ENCODE peak calls at places on chromosomes 13 and 19, in nine cellular contexts. M, F, T, B, K, Y, N, E and V are unnamed samples.

GRCh38 chr13:57409656-57410055 is 221.9 kb upstream of the PCDH17 start:
- ATAC-seq in T (no peak), Y (no peak), B (no peak), N (no peak), F (no peak), E (no peak), K (no peak), M (no peak), V (no peak)

GRCh38 chr13:112234131-112234875 is 141.9 kb upstream of the SPACA7 start:
- ATAC-seq in Y (no peak), K (no peak), M (no peak), B (no peak), N (no peak), E (no peak), F (no peak), T (no peak), V (no peak)

GRCh38 chr19:18339703-18340102 is 695 bp upstream of the PGPEP1 start:
- ATAC-seq in K (no peak), B (no peak), F (no peak), N (no peak), T (peak), Y (no peak), E (no peak), M (no peak), V (peak)

GRCh38 chr19:574658-575526 is 2.5 kb downstream of the BSG start:
- ATAC-seq in M (no peak), B (no peak), F (no peak), Y (no peak), N (peak), T (peak), E (no peak), K (no peak), V (no peak)

GRCh38 chr19:4691383-4691782 is 21.2 kb upstream of the MYDGF start:
- ATAC-seq in Y (no peak), N (no peak), B (no peak), K (no peak), M (no peak), T (no peak), F (no peak), E (no peak), V (no peak)

GRCh38 chr19:48928164-48929005 is 5.1 kb upstream of the DHDH start:
- ATAC-seq in Y (no peak), E (no peak), M (no peak), K (no peak), T (no peak), N (no peak), F (no peak), B (no peak), V (peak)

GRCh38 chr13:91955546-91956355 is 557.3 kb downstream of the GPC5 start:
- ATAC-seq in T (no peak), K (no peak), B (no peak), Y (no peak), E (no peak), F (no peak), N (no peak), M (peak), V (no peak)

GRCh38 chr19:7618771-7619510 is 10.4 kb downstream of the XAB2 start:
- ATAC-seq in B (no peak), Y (no peak), M (no peak), N (no peak), F (no peak), T (peak), K (no peak), E (no peak), V (peak)

GRCh38 chr19:30799854-30800755 is 427.9 kb downstream of the ZNF536 start:
- ATAC-seq in Y (no peak), M (no peak), K (peak), B (peak), F (no peak), N (no peak), T (peak), E (no peak), V (peak)

GRCh38 chr19:55540619-55541018 is 3.7 kb upstream of the SBK2 start:
- ATAC-seq in B (no peak), N (peak), F (no peak), E (no peak), K (no peak), M (no peak), Y (no peak), T (peak), V (no peak)

GRCh38 chr13:112643759-112644459 is 45.9 kb upstream of the ATP11A start:
- ATAC-seq in F (no peak), M (no peak), T (no peak), E (no peak), B (no peak), Y (no peak), N (no peak), K (no peak), V (no peak)

GRCh38 chr13:34506796-34507195 is 435.3 kb upstream of the NBEA start:
- ATAC-seq in F (no peak), N (no peak), K (no peak), E (no peak), Y (no peak), B (no peak), T (no peak), M (no peak), V (no peak)

GRCh38 chr19:10625003-10625761 is at the start of gene SLC44A2:
- ATAC-seq in M (no peak), K (no peak), F (peak), T (peak), Y (no peak), B (peak), E (peak), N (peak), V (peak)

GRCh38 chr13:98541701-98542203 is 35.2 kb downstream of the STK24 start:
- ATAC-seq in T (no peak), B (peak), N (no peak), Y (peak), K (no peak), M (no peak), E (no peak), F (no peak), V (no peak)

GRCh38 chr13:110341445-110342247 is 34.6 kb downstream of the COL4A2 start:
- ATAC-seq in T (peak), K (no peak), F (no peak), M (peak), Y (no peak), E (no peak), B (peak), N (no peak), V (no peak)

GRCh38 chr19:16874250-16874977 is 14.4 kb upstream of the F2RL3 start:
- ATAC-seq in K (no peak), F (no peak), E (peak), Y (no peak), N (no peak), T (no peak), B (no peak), M (no peak), V (no peak)

GRCh38 chr13:83508905-83509304 is 373.4 kb downstream of the SLITRK1 start:
- ATAC-seq in M (no peak), Y (no peak), F (no peak), K (no peak), T (no peak), E (no peak), B (no peak), N (no peak), V (no peak)

GRCh38 chr19:58409010-58409790 is 751 bp downstream of the ZNF584 start:
- ATAC-seq in F (peak), N (peak), T (peak), B (peak), E (no peak), Y (peak), M (no peak), K (peak), V (peak)

GRCh38 chr13:24473646-24474045 is 38.9 kb downstream of the PARP4 start:
- ATAC-seq in N (no peak), Y (no peak), K (no peak), E (no peak), F (no peak), T (no peak), B (no peak), M (no peak), V (no peak)

GRCh38 chr13:48859168-48860105 is 116.3 kb upstream of the FNDC3A start:
- ATAC-seq in B (no peak), M (peak), T (no peak), K (no peak), Y (no peak), E (no peak), F (no peak), N (no peak), V (no peak)

GRCh38 chr19:11481777-11482383 is 1.0 kb upstream of the ELAVL3 start:
- ATAC-seq in T (peak), K (peak), F (peak), B (peak), N (peak), Y (peak), M (peak), E (peak), V (peak)

GRCh38 chr19:38684862-38685665 is 37.6 kb downstream of the ACTN4 start:
- ATAC-seq in K (no peak), E (no peak), N (no peak), T (no peak), Y (no peak), M (no peak), F (no peak), B (no peak), V (no peak)

GRCh38 chr19:3669134-3669436 is 31.2 kb downstream of the PIP5K1C start:
- ATAC-seq in T (no peak), F (no peak), B (no peak), N (no peak), K (no peak), E (no peak), M (no peak), Y (no peak), V (peak)

GRCh38 chr13:102587916-102588315 is 8.9 kb upstream of the TPP2 start:
- ATAC-seq in K (no peak), T (no peak), Y (no peak), F (no peak), M (no peak), N (no peak), E (no peak), B (no peak), V (no peak)

GRCh38 chr13:50453238-50453637 is 390.3 kb downstream of the DLEU7 start:
- ATAC-seq in F (no peak), T (peak), K (no peak), B (no peak), M (no peak), N (peak), Y (no peak), E (no peak), V (no peak)

GRCh38 chr19:33428627-33429013 is 55.1 kb downstream of the CEBPG start:
- ATAC-seq in K (no peak), T (no peak), M (no peak), Y (no peak), B (no peak), E (no peak), F (no peak), N (no peak), V (no peak)

GRCh38 chr19:18895828-18896341 is at the start of gene CERS1:
- ATAC-seq in F (no peak), B (no peak), K (peak), Y (peak), T (no peak), E (peak), M (no peak), N (no peak), V (no peak)

GRCh38 chr13:31797154-31797775 is 57.9 kb downstream of the RXFP2 start:
- ATAC-seq in B (no peak), M (no peak), Y (no peak), E (no peak), N (no peak), F (no peak), K (no peak), T (no peak), V (no peak)

GRCh38 chr13:44352671-44353070 is 21.0 kb upstream of the SERP2 start:
- ATAC-seq in M (peak), F (no peak), E (peak), Y (no peak), T (no peak), K (peak), B (no peak), N (no peak), V (no peak)

GRCh38 chr19:39083599-39083982 is 577 bp upstream of the ACP7 start:
- ATAC-seq in M (no peak), Y (no peak), B (no peak), N (no peak), K (peak), T (no peak), F (no peak), E (peak), V (no peak)

GRCh38 chr19:11434703-11435056 is 241 bp downstream of the ODAD3 start:
- ATAC-seq in Y (peak), T (no peak), M (peak), B (no peak), K (peak), N (no peak), F (peak), E (peak), V (no peak)

GRCh38 chr13:98535501-98536357 is 41.2 kb downstream of the STK24 start:
- ATAC-seq in F (no peak), B (no peak), E (peak), K (no peak), M (no peak), Y (no peak), T (peak), N (peak), V (no peak)

GRCh38 chr13:73548444-73548843 is 489.6 kb downstream of the KLF5 start:
- ATAC-seq in Y (no peak), N (no peak), F (no peak), B (no peak), T (no peak), K (no peak), M (no peak), E (no peak), V (no peak)

GRCh38 chr19:16462757-16463250 is 9.0 kb downstream of the EPS15L1 start:
- ATAC-seq in E (peak), F (no peak), K (no peak), Y (peak), T (no peak), M (no peak), N (peak), B (no peak), V (peak)